ENCODE peak calls at places on chromosomes 3 and 15, in eight cellular contexts. One of them, this sample, is unnamed.

GRCh38 chr3:173553635-173554280 is 156.2 kb downstream of the NLGN1 start:
- DNase-seq in GM10248: no peak
- DNase-seq in colonic mucosa: no peak
- DNase-seq in tibial nerve: no peak
- DNase-seq in spleen: no peak
- DNase-seq in Peyer's patch: no peak
- DNase-seq in prostate gland: no peak
- DNase-seq in astrocyte of the spinal cord: peak
- DNase-seq in this sample: no peak

GRCh38 chr3:15427182-15427880 is at the start of the genes EAF1 and METTL6:
- DNase-seq in GM10248: peak
- DNase-seq in colonic mucosa: peak
- DNase-seq in tibial nerve: peak
- DNase-seq in spleen: peak
- DNase-seq in Peyer's patch: peak
- DNase-seq in prostate gland: peak
- DNase-seq in astrocyte of the spinal cord: peak
- DNase-seq in this sample: peak

GRCh38 chr3:127454051-127454450 is 136.5 kb downstream of the TPRA1 start:
- DNase-seq in GM10248: no peak
- DNase-seq in colonic mucosa: no peak
- DNase-seq in tibial nerve: no peak
- DNase-seq in spleen: peak
- DNase-seq in Peyer's patch: no peak
- DNase-seq in prostate gland: no peak
- DNase-seq in astrocyte of the spinal cord: no peak
- DNase-seq in this sample: no peak

GRCh38 chr3:134134240-134134639 is 104.5 kb upstream of the SLCO2A1 start:
- DNase-seq in GM10248: no peak
- DNase-seq in colonic mucosa: no peak
- DNase-seq in tibial nerve: no peak
- DNase-seq in spleen: no peak
- DNase-seq in Peyer's patch: no peak
- DNase-seq in prostate gland: no peak
- DNase-seq in astrocyte of the spinal cord: no peak
- DNase-seq in this sample: no peak

GRCh38 chr3:106691476-106691875 is 685.8 kb upstream of the CCDC54 start:
- DNase-seq in GM10248: no peak
- DNase-seq in colonic mucosa: no peak
- DNase-seq in tibial nerve: no peak
- DNase-seq in spleen: no peak
- DNase-seq in Peyer's patch: no peak
- DNase-seq in prostate gland: no peak
- DNase-seq in astrocyte of the spinal cord: peak
- DNase-seq in this sample: no peak

GRCh38 chr3:42269647-42270046 is 3.7 kb upstream of the CCK start:
- DNase-seq in GM10248: no peak
- DNase-seq in colonic mucosa: no peak
- DNase-seq in tibial nerve: no peak
- DNase-seq in spleen: no peak
- DNase-seq in Peyer's patch: no peak
- DNase-seq in prostate gland: no peak
- DNase-seq in astrocyte of the spinal cord: no peak
- DNase-seq in this sample: no peak

GRCh38 chr15:69903476-69904295 is 194.0 kb downstream of the TLE3 start:
- DNase-seq in GM10248: no peak
- DNase-seq in colonic mucosa: no peak
- DNase-seq in tibial nerve: no peak
- DNase-seq in spleen: no peak
- DNase-seq in Peyer's patch: no peak
- DNase-seq in prostate gland: no peak
- DNase-seq in astrocyte of the spinal cord: no peak
- DNase-seq in this sample: no peak

GRCh38 chr3:30302027-30302426 is 304.4 kb upstream of the TGFBR2 start:
- DNase-seq in GM10248: no peak
- DNase-seq in colonic mucosa: no peak
- DNase-seq in tibial nerve: no peak
- DNase-seq in spleen: no peak
- DNase-seq in Peyer's patch: no peak
- DNase-seq in prostate gland: no peak
- DNase-seq in astrocyte of the spinal cord: no peak
- DNase-seq in this sample: no peak

GRCh38 chr3:77319711-77320110 is 279.8 kb downstream of the ROBO2 start:
- DNase-seq in GM10248: no peak
- DNase-seq in colonic mucosa: no peak
- DNase-seq in tibial nerve: no peak
- DNase-seq in spleen: no peak
- DNase-seq in Peyer's patch: no peak
- DNase-seq in prostate gland: no peak
- DNase-seq in astrocyte of the spinal cord: no peak
- DNase-seq in this sample: no peak

GRCh38 chr15:67444100-67444499 is 76.8 kb upstream of the C15orf61 start:
- DNase-seq in GM10248: no peak
- DNase-seq in colonic mucosa: no peak
- DNase-seq in tibial nerve: no peak
- DNase-seq in spleen: no peak
- DNase-seq in Peyer's patch: no peak
- DNase-seq in prostate gland: no peak
- DNase-seq in astrocyte of the spinal cord: no peak
- DNase-seq in this sample: no peak

GRCh38 chr15:97023131-97023844 is 692.8 kb downstream of the NR2F2 start:
- DNase-seq in GM10248: no peak
- DNase-seq in colonic mucosa: no peak
- DNase-seq in tibial nerve: no peak
- DNase-seq in spleen: no peak
- DNase-seq in Peyer's patch: no peak
- DNase-seq in prostate gland: no peak
- DNase-seq in astrocyte of the spinal cord: peak
- DNase-seq in this sample: no peak

GRCh38 chr3:37569991-37570390 is 291.7 kb upstream of the CTDSPL start:
- DNase-seq in GM10248: no peak
- DNase-seq in colonic mucosa: no peak
- DNase-seq in tibial nerve: no peak
- DNase-seq in spleen: no peak
- DNase-seq in Peyer's patch: no peak
- DNase-seq in prostate gland: no peak
- DNase-seq in astrocyte of the spinal cord: no peak
- DNase-seq in this sample: no peak

GRCh38 chr3:142152349-142152748 is 3.0 kb upstream of the TFDP2 start:
- DNase-seq in GM10248: no peak
- DNase-seq in colonic mucosa: no peak
- DNase-seq in tibial nerve: no peak
- DNase-seq in spleen: no peak
- DNase-seq in Peyer's patch: no peak
- DNase-seq in prostate gland: no peak
- DNase-seq in astrocyte of the spinal cord: no peak
- DNase-seq in this sample: no peak

GRCh38 chr15:85589873-85590272 is 204.9 kb downstream of the KLHL25 start:
- DNase-seq in GM10248: no peak
- DNase-seq in colonic mucosa: no peak
- DNase-seq in tibial nerve: no peak
- DNase-seq in spleen: no peak
- DNase-seq in Peyer's patch: no peak
- DNase-seq in prostate gland: no peak
- DNase-seq in astrocyte of the spinal cord: peak
- DNase-seq in this sample: no peak

GRCh38 chr3:173096994-173097785 is 43.8 kb downstream of the SPATA16 start:
- DNase-seq in GM10248: no peak
- DNase-seq in colonic mucosa: no peak
- DNase-seq in tibial nerve: no peak
- DNase-seq in spleen: no peak
- DNase-seq in Peyer's patch: no peak
- DNase-seq in prostate gland: no peak
- DNase-seq in astrocyte of the spinal cord: no peak
- DNase-seq in this sample: no peak

GRCh38 chr3:71955549-71956373 is 170.8 kb upstream of the PROK2 start:
- DNase-seq in GM10248: peak
- DNase-seq in colonic mucosa: peak
- DNase-seq in tibial nerve: peak
- DNase-seq in spleen: no peak
- DNase-seq in Peyer's patch: peak
- DNase-seq in prostate gland: peak
- DNase-seq in astrocyte of the spinal cord: peak
- DNase-seq in this sample: peak

GRCh38 chr3:8607285-8608040 is 37.1 kb downstream of the SSUH2 start:
- DNase-seq in GM10248: no peak
- DNase-seq in colonic mucosa: no peak
- DNase-seq in tibial nerve: peak
- DNase-seq in spleen: no peak
- DNase-seq in Peyer's patch: no peak
- DNase-seq in prostate gland: peak
- DNase-seq in astrocyte of the spinal cord: peak
- DNase-seq in this sample: no peak

GRCh38 chr3:183508818-183509217 is 46.7 kb downstream of the KLHL6 start:
- DNase-seq in GM10248: no peak
- DNase-seq in colonic mucosa: no peak
- DNase-seq in tibial nerve: no peak
- DNase-seq in spleen: no peak
- DNase-seq in Peyer's patch: no peak
- DNase-seq in prostate gland: no peak
- DNase-seq in astrocyte of the spinal cord: no peak
- DNase-seq in this sample: no peak

GRCh38 chr3:56086355-56086754 is 381.9 kb downstream of the ERC2 start:
- DNase-seq in GM10248: no peak
- DNase-seq in colonic mucosa: no peak
- DNase-seq in tibial nerve: no peak
- DNase-seq in spleen: no peak
- DNase-seq in Peyer's patch: no peak
- DNase-seq in prostate gland: no peak
- DNase-seq in astrocyte of the spinal cord: peak
- DNase-seq in this sample: no peak

GRCh38 chr3:62493116-62493801 is 119.9 kb upstream of the FEZF2 start:
- DNase-seq in GM10248: no peak
- DNase-seq in colonic mucosa: no peak
- DNase-seq in tibial nerve: no peak
- DNase-seq in spleen: no peak
- DNase-seq in Peyer's patch: no peak
- DNase-seq in prostate gland: no peak
- DNase-seq in astrocyte of the spinal cord: no peak
- DNase-seq in this sample: no peak
- TF ChIP-seq CTCF in GM10248: no peak
- TF ChIP-seq CTCF in colonic mucosa: no peak
- TF ChIP-seq CTCF in tibial nerve: no peak
- TF ChIP-seq CTCF in spleen: no peak
- TF ChIP-seq CTCF in Peyer's patch: no peak
- TF ChIP-seq CTCF in prostate gland: no peak
- TF ChIP-seq CTCF in astrocyte of the spinal cord: peak
- TF ChIP-seq CTCF in this sample: peak

GRCh38 chr3:192514754-192515660 is 212.3 kb downstream of the FGF12 start:
- DNase-seq in GM10248: no peak
- DNase-seq in colonic mucosa: peak
- DNase-seq in tibial nerve: no peak
- DNase-seq in spleen: peak
- DNase-seq in Peyer's patch: no peak
- DNase-seq in prostate gland: no peak
- DNase-seq in astrocyte of the spinal cord: no peak
- DNase-seq in this sample: no peak
- TF ChIP-seq CTCF in GM10248: no peak
- TF ChIP-seq CTCF in colonic mucosa: no peak
- TF ChIP-seq CTCF in tibial nerve: no peak
- TF ChIP-seq CTCF in spleen: no peak
- TF ChIP-seq CTCF in Peyer's patch: no peak
- TF ChIP-seq CTCF in prostate gland: no peak
- TF ChIP-seq CTCF in astrocyte of the spinal cord: no peak
- TF ChIP-seq CTCF in this sample: no peak

GRCh38 chr15:38496151-38496550 is 42.2 kb downstream of the FAM98B start:
- DNase-seq in GM10248: no peak
- DNase-seq in colonic mucosa: no peak
- DNase-seq in tibial nerve: no peak
- DNase-seq in spleen: no peak
- DNase-seq in Peyer's patch: no peak
- DNase-seq in prostate gland: no peak
- DNase-seq in astrocyte of the spinal cord: no peak
- DNase-seq in this sample: no peak
- TF ChIP-seq CTCF in GM10248: no peak
- TF ChIP-seq CTCF in colonic mucosa: no peak
- TF ChIP-seq CTCF in tibial nerve: no peak
- TF ChIP-seq CTCF in spleen: no peak
- TF ChIP-seq CTCF in Peyer's patch: no peak
- TF ChIP-seq CTCF in prostate gland: no peak
- TF ChIP-seq CTCF in astrocyte of the spinal cord: no peak
- TF ChIP-seq CTCF in this sample: no peak

GRCh38 chr15:52529289-52529929 is 729 bp upstream of the MYO5A start:
- DNase-seq in GM10248: peak
- DNase-seq in colonic mucosa: peak
- DNase-seq in tibial nerve: no peak
- DNase-seq in spleen: peak
- DNase-seq in Peyer's patch: peak
- DNase-seq in prostate gland: peak
- DNase-seq in astrocyte of the spinal cord: peak
- DNase-seq in this sample: no peak

GRCh38 chr15:52527196-52527897 is 1.3 kb downstream of the MYO5A start:
- DNase-seq in GM10248: no peak
- DNase-seq in colonic mucosa: no peak
- DNase-seq in tibial nerve: no peak
- DNase-seq in spleen: no peak
- DNase-seq in Peyer's patch: no peak
- DNase-seq in prostate gland: no peak
- DNase-seq in astrocyte of the spinal cord: no peak
- DNase-seq in this sample: no peak

GRCh38 chr15:52529940-52530339 is 1.3 kb upstream of the MYO5A start:
- DNase-seq in GM10248: no peak
- DNase-seq in colonic mucosa: no peak
- DNase-seq in tibial nerve: no peak
- DNase-seq in spleen: no peak
- DNase-seq in Peyer's patch: no peak
- DNase-seq in prostate gland: no peak
- DNase-seq in astrocyte of the spinal cord: no peak
- DNase-seq in this sample: no peak

GRCh38 chr15:52527898-52528464 is 699 bp downstream of the MYO5A start:
- DNase-seq in GM10248: peak
- DNase-seq in colonic mucosa: peak
- DNase-seq in tibial nerve: peak
- DNase-seq in spleen: peak
- DNase-seq in Peyer's patch: peak
- DNase-seq in prostate gland: peak
- DNase-seq in astrocyte of the spinal cord: peak
- DNase-seq in this sample: peak

DNA sequence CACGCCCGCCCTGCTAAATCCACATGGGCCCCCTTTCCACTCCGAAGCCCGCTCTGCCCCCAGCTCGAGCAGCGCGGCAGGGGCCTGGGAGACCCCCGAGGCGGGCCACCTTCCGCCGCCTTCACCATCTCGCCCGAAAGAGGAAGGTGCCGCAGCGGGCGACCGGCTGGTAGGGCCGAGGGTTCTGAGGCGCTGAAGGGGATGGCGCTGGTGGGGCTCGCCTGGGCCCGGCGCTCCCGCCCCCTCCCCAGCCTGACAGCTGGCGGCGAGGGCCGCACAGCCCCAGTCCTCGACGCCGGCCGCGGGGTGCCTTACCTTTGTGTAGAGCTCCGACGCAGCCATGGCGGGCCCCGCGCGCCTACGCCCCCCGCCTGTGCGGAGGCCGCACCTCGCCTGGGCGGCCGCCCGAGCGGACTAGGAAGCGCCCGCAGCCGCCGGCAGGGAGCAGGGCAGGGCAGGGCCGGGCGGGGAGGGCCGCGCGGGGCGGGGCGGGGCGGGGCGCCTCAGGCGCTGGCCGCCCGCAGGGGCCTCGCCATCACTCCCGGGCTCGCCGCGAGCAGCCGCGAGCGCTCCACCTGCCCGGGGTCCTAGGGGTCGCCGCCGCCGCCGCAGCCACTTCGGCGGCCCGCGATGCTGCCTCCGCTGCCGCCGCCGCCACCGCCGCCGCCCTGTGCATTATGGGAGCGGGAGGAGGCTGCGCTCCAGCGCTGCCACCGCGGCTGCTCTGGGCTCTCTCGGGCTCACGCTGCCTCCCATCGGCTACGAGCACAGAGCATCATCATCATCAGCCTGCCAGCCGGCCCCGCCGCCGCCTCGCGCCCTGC is at the start of gene MYO5A:
- DNase-seq in GM10248: peak
- DNase-seq in colonic mucosa: peak
- DNase-seq in tibial nerve: peak
- DNase-seq in spleen: peak
- DNase-seq in Peyer's patch: peak
- DNase-seq in prostate gland: peak
- DNase-seq in astrocyte of the spinal cord: peak
- DNase-seq in this sample: peak
- TF ChIP-seq CTCF in GM10248: peak
- TF ChIP-seq CTCF in colonic mucosa: no peak
- TF ChIP-seq CTCF in tibial nerve: peak
- TF ChIP-seq CTCF in spleen: peak
- TF ChIP-seq CTCF in Peyer's patch: peak
- TF ChIP-seq CTCF in prostate gland: peak
- TF ChIP-seq CTCF in astrocyte of the spinal cord: no peak
- TF ChIP-seq CTCF in this sample: peak